ENCODE peak calls at places on chromosomes 4 and X, in ten cellular contexts. J, R, O, H, C, Z, I, D, X and N are unnamed samples.

GRCh38 chr4:154491341-154491679 is 289 bp downstream of the DCHS2 start:
- DNase-seq in J (no peak), R (peak), O (no peak), H (no peak), C (peak), Z (no peak), I (peak), D (no peak), X (peak), N (no peak)

GRCh38 chr4:183746305-183747229 is 87.5 kb downstream of the TRAPPC11 start:
- DNase-seq in J (no peak), R (no peak), O (peak), H (no peak), C (no peak), Z (no peak), I (no peak), D (no peak), X (no peak), N (no peak)

GRCh38 chrX:137166591-137166990 is 132.8 kb upstream of the GPR101 start:
- DNase-seq in J (no peak), R (no peak), O (no peak), H (no peak), C (no peak), Z (no peak), I (no peak), D (peak), X (peak), N (no peak)

GRCh38 chrX:39854772-39855747 is 242.7 kb downstream of the BCOR start:
- DNase-seq in J (peak), R (no peak), O (no peak), H (peak), C (peak), Z (no peak), I (no peak), D (no peak), X (peak), N (no peak)

GRCh38 chr4:100796333-100796732 is 278.5 kb upstream of the EMCN start:
- DNase-seq in J (no peak), R (no peak), O (no peak), H (no peak), C (no peak), Z (no peak), I (no peak), D (no peak), X (no peak), N (no peak)

GRCh38 chr4:185657191-185657590 is 121.9 kb upstream of the PDLIM3 start:
- DNase-seq in J (no peak), R (no peak), O (no peak), H (no peak), C (no peak), Z (no peak), I (no peak), D (no peak), X (no peak), N (no peak)

GRCh38 chrX:54288277-54288676 is 69.6 kb downstream of the WNK3 start:
- DNase-seq in J (no peak), R (no peak), O (no peak), H (no peak), C (no peak), Z (no peak), I (no peak), D (no peak), X (no peak), N (no peak)

GRCh38 chr4:185213829-185214228 is 4.4 kb downstream of the SNX25 start:
- DNase-seq in J (no peak), R (no peak), O (no peak), H (no peak), C (peak), Z (no peak), I (no peak), D (no peak), X (no peak), N (no peak)

GRCh38 chr4:110005461-110006056 is 92.9 kb downstream of the EGF start:
- DNase-seq in J (no peak), R (no peak), O (peak), H (peak), C (peak), Z (no peak), I (no peak), D (no peak), X (no peak), N (peak)

GRCh38 chr4:17468638-17469221 is 43.2 kb downstream of the QDPR start:
- DNase-seq in J (no peak), R (no peak), O (no peak), H (no peak), C (peak), Z (no peak), I (no peak), D (peak), X (no peak), N (no peak)

GRCh38 chr4:19807505-19807904 is 444.2 kb upstream of the SLIT2 start:
- DNase-seq in J (no peak), R (no peak), O (peak), H (no peak), C (no peak), Z (peak), I (no peak), D (no peak), X (no peak), N (no peak)

GRCh38 chrX:54093159-54093558 is 48.9 kb upstream of the PHF8 start:
- DNase-seq in J (no peak), R (no peak), O (no peak), H (no peak), C (no peak), Z (no peak), I (no peak), D (no peak), X (no peak), N (no peak)

GRCh38 chr4:54719378-54719777 is 61.6 kb downstream of the KIT start:
- DNase-seq in J (no peak), R (no peak), O (no peak), H (no peak), C (no peak), Z (no peak), I (no peak), D (no peak), X (no peak), N (no peak)

GRCh38 chrX:110044531-110045249 is 41.8 kb downstream of the TMEM164 start:
- DNase-seq in J (no peak), R (no peak), O (no peak), H (no peak), C (no peak), Z (no peak), I (no peak), D (no peak), X (no peak), N (no peak)

GRCh38 chr4:183636923-183637322 is 22.1 kb downstream of the RWDD4 start:
- DNase-seq in J (no peak), R (no peak), O (no peak), H (no peak), C (no peak), Z (no peak), I (no peak), D (no peak), X (no peak), N (no peak)

GRCh38 chrX:45621356-45622041 is 420.8 kb upstream of the DIPK2B start:
- DNase-seq in J (no peak), R (no peak), O (peak), H (no peak), C (no peak), Z (no peak), I (no peak), D (no peak), X (peak), N (no peak)

GRCh38 chrX:123432362-123433150 is 248.5 kb downstream of the GRIA3 start:
- DNase-seq in J (no peak), R (no peak), O (no peak), H (no peak), C (no peak), Z (no peak), I (no peak), D (no peak), X (no peak), N (peak)

GRCh38 chr4:11138964-11139363 is 289.7 kb downstream of the HS3ST1 start:
- DNase-seq in J (no peak), R (no peak), O (no peak), H (no peak), C (no peak), Z (no peak), I (no peak), D (no peak), X (no peak), N (no peak)

GRCh38 chrX:68910743-68911142 is 81.9 kb downstream of the EFNB1 start:
- DNase-seq in J (no peak), R (no peak), O (no peak), H (no peak), C (no peak), Z (no peak), I (no peak), D (no peak), X (no peak), N (no peak)